ENCODE peak calls at places on chromosomes 7 and 10, in five cellular contexts. One of them, this sample, is unnamed.

GRCh38 chr7:80942261-80943041 is 23.6 kb upstream of the SEMA3C start:
- DNase-seq in choroid plexus epithelial cell: peak
- DNase-seq in PC-3: peak
- DNase-seq in GM10248: no peak
- DNase-seq in cardiac fibroblast: peak
- DNase-seq in this sample: peak

GRCh38 chr10:117541405-117541908 is 1.1 kb upstream of the EMX2 start:
- DNase-seq in cardiac fibroblast: peak
- DNase-seq in PC-3: no peak
- DNase-seq in choroid plexus epithelial cell: peak
- DNase-seq in GM10248: no peak
- DNase-seq in this sample: no peak

GRCh38 chr7:94003446-94004023 is 620 bp downstream of the BET1 start:
- DNase-seq in GM10248: peak
- DNase-seq in choroid plexus epithelial cell: peak
- DNase-seq in cardiac fibroblast: peak
- DNase-seq in PC-3: peak
- DNase-seq in this sample: no peak

GRCh38 chr10:74104480-74104879 is 46.1 kb downstream of the AP3M1 start:
- DNase-seq in cardiac fibroblast: no peak
- DNase-seq in GM10248: no peak
- DNase-seq in choroid plexus epithelial cell: no peak
- DNase-seq in PC-3: no peak
- DNase-seq in this sample: no peak

GRCh38 chr7:121157341-121157751 is 168.8 kb downstream of the CPED1 start:
- DNase-seq in cardiac fibroblast: no peak
- DNase-seq in choroid plexus epithelial cell: no peak
- DNase-seq in PC-3: no peak
- DNase-seq in GM10248: no peak
- DNase-seq in this sample: no peak

GRCh38 chr7:36048141-36048901 is 104.7 kb upstream of the EEPD1 start:
- DNase-seq in choroid plexus epithelial cell: peak
- DNase-seq in GM10248: no peak
- DNase-seq in cardiac fibroblast: peak
- DNase-seq in PC-3: peak
- DNase-seq in this sample: peak

GRCh38 chr10:63481815-63482421 is 16.1 kb upstream of the JMJD1C start:
- DNase-seq in PC-3: no peak
- DNase-seq in cardiac fibroblast: peak
- DNase-seq in GM10248: no peak
- DNase-seq in choroid plexus epithelial cell: peak
- DNase-seq in this sample: no peak

GRCh38 chr7:84674236-84674913 is 479.8 kb upstream of the SEMA3A start:
- DNase-seq in cardiac fibroblast: peak
- DNase-seq in PC-3: no peak
- DNase-seq in GM10248: no peak
- DNase-seq in choroid plexus epithelial cell: peak
- DNase-seq in this sample: peak

GRCh38 chr10:61869772-61870520 is 31.6 kb upstream of the ARID5B start:
- DNase-seq in PC-3: peak
- DNase-seq in GM10248: no peak
- DNase-seq in choroid plexus epithelial cell: peak
- DNase-seq in cardiac fibroblast: peak
- DNase-seq in this sample: peak

GRCh38 chr7:30678805-30679204 is 3.5 kb downstream of the CRHR2 start:
- DNase-seq in choroid plexus epithelial cell: no peak
- DNase-seq in PC-3: no peak
- DNase-seq in cardiac fibroblast: no peak
- DNase-seq in GM10248: no peak
- DNase-seq in this sample: no peak

GRCh38 chr7:44978511-44979366 is at the start of gene MYO1G:
- DNase-seq in PC-3: no peak
- DNase-seq in cardiac fibroblast: no peak
- DNase-seq in GM10248: peak
- DNase-seq in choroid plexus epithelial cell: no peak
- DNase-seq in this sample: no peak

GRCh38 chr10:112087953-112088352 is 95.6 kb downstream of the GPAM start:
- DNase-seq in choroid plexus epithelial cell: no peak
- DNase-seq in PC-3: no peak
- DNase-seq in GM10248: no peak
- DNase-seq in cardiac fibroblast: no peak
- DNase-seq in this sample: no peak

GRCh38 chr7:68420342-68420750 is 1177.9 kb upstream of the AUTS2 start:
- DNase-seq in PC-3: no peak
- DNase-seq in cardiac fibroblast: no peak
- DNase-seq in choroid plexus epithelial cell: no peak
- DNase-seq in GM10248: no peak
- DNase-seq in this sample: no peak

GRCh38 chr10:60107308-60107976 is 201.1 kb upstream of the CCDC6 start:
- DNase-seq in PC-3: no peak
- DNase-seq in GM10248: no peak
- DNase-seq in cardiac fibroblast: no peak
- DNase-seq in choroid plexus epithelial cell: no peak
- DNase-seq in this sample: no peak

GRCh38 chr10:69500864-69501468 is 49.7 kb downstream of the TSPAN15 start:
- DNase-seq in PC-3: no peak
- DNase-seq in cardiac fibroblast: no peak
- DNase-seq in GM10248: no peak
- DNase-seq in choroid plexus epithelial cell: no peak
- DNase-seq in this sample: no peak

GRCh38 chr10:120570418-120570817 is 113.4 kb downstream of the PLPP4 start:
- DNase-seq in GM10248: no peak
- DNase-seq in choroid plexus epithelial cell: no peak
- DNase-seq in cardiac fibroblast: no peak
- DNase-seq in PC-3: no peak
- DNase-seq in this sample: no peak

GRCh38 chr7:119046068-119046467 is 821.6 kb downstream of the ANKRD7 start:
- DNase-seq in PC-3: no peak
- DNase-seq in GM10248: no peak
- DNase-seq in choroid plexus epithelial cell: no peak
- DNase-seq in cardiac fibroblast: no peak
- DNase-seq in this sample: no peak

GRCh38 chr7:156560075-156560474 is 80.5 kb upstream of the RNF32 start:
- DNase-seq in PC-3: peak
- DNase-seq in choroid plexus epithelial cell: no peak
- DNase-seq in GM10248: no peak
- DNase-seq in cardiac fibroblast: no peak
- DNase-seq in this sample: no peak

GRCh38 chr10:1242975-1243374 is 186.8 kb downstream of the WDR37 start:
- DNase-seq in GM10248: no peak
- DNase-seq in cardiac fibroblast: no peak
- DNase-seq in PC-3: no peak
- DNase-seq in choroid plexus epithelial cell: no peak
- DNase-seq in this sample: no peak

GRCh38 chr7:130988443-130988842 is 254.4 kb upstream of the KLF14 start:
- DNase-seq in GM10248: no peak
- DNase-seq in choroid plexus epithelial cell: no peak
- DNase-seq in PC-3: no peak
- DNase-seq in cardiac fibroblast: no peak
- DNase-seq in this sample: no peak

GRCh38 chr7:13830604-13830915 is 158.9 kb downstream of the ETV1 start:
- DNase-seq in choroid plexus epithelial cell: peak
- DNase-seq in cardiac fibroblast: peak
- DNase-seq in GM10248: no peak
- DNase-seq in PC-3: no peak
- DNase-seq in this sample: peak

GRCh38 chr10:91820144-91820543 is 21.9 kb downstream of the TNKS2 start:
- DNase-seq in GM10248: no peak
- DNase-seq in cardiac fibroblast: no peak
- DNase-seq in PC-3: no peak
- DNase-seq in choroid plexus epithelial cell: peak
- DNase-seq in this sample: peak

DNA sequence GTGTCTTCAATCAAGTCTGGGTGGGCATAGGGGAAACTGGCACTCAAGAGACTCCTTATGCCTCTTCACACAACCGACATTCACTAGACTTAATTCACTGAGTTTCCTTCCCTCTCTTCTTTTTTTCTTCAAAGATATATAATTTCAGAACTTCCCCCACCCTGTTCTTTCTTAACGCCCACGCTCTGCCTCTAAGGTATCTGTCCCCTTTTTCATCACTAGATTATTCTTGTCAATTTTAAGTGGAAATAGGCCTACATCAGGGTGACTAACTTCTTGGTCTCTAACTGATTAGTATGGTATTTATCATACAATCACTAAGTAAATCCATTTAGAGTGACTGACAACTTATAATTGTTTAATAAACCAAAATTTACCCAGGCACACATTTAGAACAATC is 126.7 kb downstream of the CDCA7L start:
- DNase-seq in GM10248: no peak
- DNase-seq in choroid plexus epithelial cell: no peak
- DNase-seq in cardiac fibroblast: no peak
- DNase-seq in PC-3: no peak
- DNase-seq in this sample: no peak
- TF ChIP-seq CTCF in GM10248: no peak
- TF ChIP-seq CTCF in choroid plexus epithelial cell: no peak
- TF ChIP-seq CTCF in cardiac fibroblast: no peak
- TF ChIP-seq CTCF in PC-3: no peak
- TF ChIP-seq CTCF in this sample: no peak

DNA sequence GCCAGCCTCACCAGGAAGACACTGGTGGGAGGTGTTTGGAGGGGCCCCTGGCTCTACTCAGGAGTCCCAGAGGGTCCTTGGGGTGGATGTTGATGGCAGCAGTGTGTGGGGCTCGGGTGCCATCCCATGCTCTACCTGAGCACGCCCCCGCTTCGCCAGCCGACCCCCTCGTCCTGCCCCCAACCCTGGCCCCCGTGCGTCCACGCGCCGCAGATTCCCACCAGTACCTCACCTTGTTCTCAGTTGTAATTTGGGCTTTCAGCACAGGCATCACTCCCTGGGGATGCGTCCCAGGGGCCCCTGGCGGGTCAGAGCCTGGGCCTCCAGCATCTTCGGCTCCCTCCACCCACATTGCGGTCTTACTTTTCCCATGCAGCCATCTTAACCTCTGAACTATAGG is 208.7 kb upstream of the TCERG1L start:
- DNase-seq in choroid plexus epithelial cell: no peak
- DNase-seq in GM10248: no peak
- DNase-seq in cardiac fibroblast: no peak
- DNase-seq in PC-3: no peak
- DNase-seq in this sample: no peak
- TF ChIP-seq CTCF in choroid plexus epithelial cell: no peak
- TF ChIP-seq CTCF in GM10248: no peak
- TF ChIP-seq CTCF in cardiac fibroblast: no peak
- TF ChIP-seq CTCF in PC-3: no peak
- TF ChIP-seq CTCF in this sample: no peak

GRCh38 chr10:102120142-102120986 is at the start of gene LDB1:
- DNase-seq in GM10248: peak
- DNase-seq in cardiac fibroblast: peak
- DNase-seq in choroid plexus epithelial cell: peak
- DNase-seq in PC-3: peak
- DNase-seq in this sample: peak
- TF ChIP-seq CTCF in GM10248: no peak
- TF ChIP-seq CTCF in cardiac fibroblast: no peak
- TF ChIP-seq CTCF in choroid plexus epithelial cell: no peak
- TF ChIP-seq CTCF in PC-3: no peak
- TF ChIP-seq CTCF in this sample: no peak

GRCh38 chr10:122029503-122030199 is 40.7 kb downstream of the TACC2 start:
- DNase-seq in GM10248: no peak
- DNase-seq in PC-3: no peak
- DNase-seq in choroid plexus epithelial cell: no peak
- DNase-seq in cardiac fibroblast: no peak
- DNase-seq in this sample: no peak
- TF ChIP-seq CTCF in GM10248: no peak
- TF ChIP-seq CTCF in PC-3: no peak
- TF ChIP-seq CTCF in choroid plexus epithelial cell: peak
- TF ChIP-seq CTCF in cardiac fibroblast: no peak
- TF ChIP-seq CTCF in this sample: no peak

This sample was measured in MCF 10A.